ENCODE peak calls at places on chromosomes 4 and X, in seven cellular contexts. G is NCI-H2081; J is mucosa of gallbladder; U is ACHN; F is activated gamma-delta T cell treated with anti-CD3 and anti-CD28 coated beads, Interleukin-2, amount 50 U/mL, for 16 hours; Z is WTC11; X is Ammon's horn. P is an unnamed sample.
A peak's percentile ranks its signal among the peaks of the same experiment; 100 is the strongest.

GRCh38 chr4:16443504-16444088 is 217.3 kb upstream of the TAPT1 start:
- DNase-seq in G (peak; percentile 33), J (no peak), U (peak; percentile 36), F (no peak), Z (no peak), X (peak; percentile 35), P (peak; percentile 62)

GRCh38 chr4:5945171-5945570 is 52.3 kb upstream of the CRMP1 start:
- DNase-seq in G (no peak), J (no peak), U (no peak), F (no peak), Z (no peak), X (no peak), P (no peak)

GRCh38 chr4:157045507-157046127 is 30.3 kb upstream of the GLRB start:
- DNase-seq in G (peak; percentile 9), J (peak; percentile 34), U (peak; percentile 76), F (no peak), Z (no peak), X (peak; percentile 79), P (peak; percentile 75)

GRCh38 chrX:109732319-109732779 is 708 bp downstream of the ACSL4 start:
- DNase-seq in G (no peak), J (no peak), U (peak; percentile 50), F (no peak), Z (no peak), X (peak; percentile 14), P (peak; percentile 2)

GRCh38 chrX:47976254-47977151 is 27.3 kb downstream of the ZNF182 start:
- DNase-seq in G (no peak), J (no peak), U (no peak), F (no peak), Z (no peak), X (no peak), P (no peak)

GRCh38 chrX:42797646-42798045 is 19.7 kb upstream of the PPP1R2C start:
- DNase-seq in G (no peak), J (no peak), U (no peak), F (no peak), Z (no peak), X (no peak), P (no peak)

GRCh38 chr4:33577798-33578197 is 2666.5 kb downstream of the ARAP2 start:
- DNase-seq in G (no peak), J (peak; percentile 68), U (no peak), F (no peak), Z (no peak), X (no peak), P (no peak)

GRCh38 chrX:9327747-9328145 is 137.1 kb upstream of the TBL1X start:
- DNase-seq in G (no peak), J (no peak), U (peak; percentile 80), F (no peak), Z (no peak), X (no peak), P (no peak)

GRCh38 chr4:126799971-126800722 is 832.6 kb upstream of the INTU start:
- DNase-seq in G (no peak), J (no peak), U (no peak), F (no peak), Z (no peak), X (no peak), P (no peak)

GRCh38 chr4:41550308-41550707 is 12.4 kb downstream of the LIMCH1 start:
- DNase-seq in G (no peak), J (no peak), U (no peak), F (no peak), Z (no peak), X (no peak), P (no peak)

GRCh38 chr4:76984127-76984526 is 34.6 kb downstream of the SEPTIN11 start:
- DNase-seq in G (no peak), J (no peak), U (peak; percentile 47), F (no peak), Z (no peak), X (no peak), P (no peak)

GRCh38 chr4:155085843-155086530 is 122.4 kb upstream of the NPY2R start:
- DNase-seq in G (no peak), J (no peak), U (no peak), F (no peak), Z (no peak), X (no peak), P (no peak)

GRCh38 chr4:112031712-112032328 is 113.4 kb upstream of the FAM241A start:
- DNase-seq in G (peak; percentile 52), J (peak; percentile 16), U (peak; percentile 56), F (no peak), Z (no peak), X (peak; percentile 67), P (peak; percentile 32)

GRCh38 chrX:130109429-130110378 is 593 bp downstream of the ELF4 start:
- DNase-seq in G (no peak), J (no peak), U (no peak), F (no peak), Z (peak; percentile 23), X (no peak), P (no peak)

GRCh38 chrX:40459576-40460158 is 121.1 kb upstream of the ATP6AP2 start:
- DNase-seq in G (no peak), J (no peak), U (no peak), F (no peak), Z (peak; percentile 38), X (peak; percentile 85), P (peak; percentile 67)

GRCh38 chr4:213971-214370 is 89.7 kb downstream of the ZNF718 start:
- DNase-seq in G (no peak), J (no peak), U (no peak), F (no peak), Z (no peak), X (no peak), P (no peak)

GRCh38 chr4:33062155-33062554 is 2342.0 kb downstream of the PCDH7 start:
- DNase-seq in G (no peak), J (no peak), U (no peak), F (no peak), Z (no peak), X (no peak), P (no peak)

GRCh38 chr4:85828295-85828910 is 353.5 kb downstream of the ARHGAP24 start:
- DNase-seq in G (no peak), J (no peak), U (peak; percentile 44), F (no peak), Z (no peak), X (no peak), P (no peak)

GRCh38 chrX:154082396-154083133 is 15.0 kb downstream of the MECP2 start:
- DNase-seq in G (no peak), J (no peak), U (no peak), F (no peak), Z (no peak), X (no peak), P (no peak)

GRCh38 chr4:53563824-53564223 is 27.5 kb downstream of the LNX1 start:
- DNase-seq in G (no peak), J (no peak), U (no peak), F (no peak), Z (no peak), X (peak; percentile 67), P (no peak)

GRCh38 chr4:7512428-7512827 is 77.7 kb upstream of the PSAPL1 start:
- DNase-seq in G (no peak), J (no peak), U (no peak), F (no peak), Z (no peak), X (no peak), P (peak; percentile 40)

GRCh38 chrX:20418379-20418778 is 151.7 kb upstream of the RPS6KA3 start:
- DNase-seq in G (no peak), J (no peak), U (no peak), F (no peak), Z (no peak), X (peak; percentile 3), P (no peak)

GRCh38 chrX:65463550-65463949 is 71.0 kb downstream of the LAS1L start:
- DNase-seq in G (no peak), J (no peak), U (peak; percentile 50), F (no peak), Z (peak; percentile 11), X (no peak), P (peak; percentile 49)

GRCh38 chrX:102339312-102340298 is 92.6 kb downstream of the NXF2 start:
- DNase-seq in G (no peak), J (no peak), U (no peak), F (no peak), Z (peak; percentile 10), X (peak; percentile 16), P (no peak)

GRCh38 chr4:53132117-53132889 is 233.6 kb downstream of the SCFD2 start:
- DNase-seq in G (no peak), J (no peak), U (no peak), F (no peak), Z (no peak), X (no peak), P (no peak)

GRCh38 chr4:122783301-122784215 is 43.1 kb upstream of the FGF2 start:
- DNase-seq in G (no peak), J (peak; percentile 26), U (peak; percentile 96), F (no peak), Z (peak; percentile 78), X (peak; percentile 28), P (peak; percentile 84)

GRCh38 chrX:10582945-10583344 is 37.4 kb downstream of the MID1 start:
- DNase-seq in G (no peak), J (no peak), U (no peak), F (no peak), Z (no peak), X (no peak), P (no peak)

GRCh38 chr4:21517460-21517859 is 431.1 kb downstream of the KCNIP4 start:
- DNase-seq in G (no peak), J (no peak), U (peak; percentile 44), F (no peak), Z (no peak), X (no peak), P (no peak)

GRCh38 chrX:85107407-85107806 is 103.7 kb downstream of the APOOL start:
- DNase-seq in G (no peak), J (no peak), U (no peak), F (no peak), Z (no peak), X (no peak), P (no peak)

GRCh38 chr4:8745036-8745827 is 126.4 kb downstream of the HMX1 start:
- DNase-seq in G (no peak), J (no peak), U (no peak), F (no peak), Z (no peak), X (no peak), P (no peak)

GRCh38 chr4:1910643-1911042 is 39.5 kb downstream of the NSD2 start:
- DNase-seq in G (peak; percentile 48), J (peak; percentile 24), U (peak; percentile 56), F (no peak), Z (peak; percentile 69), X (peak; percentile 74), P (peak; percentile 74)

GRCh38 chr4:20591571-20592455 is 108.4 kb upstream of the PACRGL start:
- DNase-seq in G (no peak), J (no peak), U (no peak), F (no peak), Z (no peak), X (no peak), P (no peak)

P was measured in iPS-NIHi11.